ENCODE peak calls at places on chromosomes 4 and X, in nine cellular contexts. S is NAMALWA, V is AG09309, Y is NCI-H774, B is putamen, Q is Ammon's horn, K is M059J, N is fibroblast of lung, J is foreskin fibroblast. C is an unnamed sample.

GRCh38 chr4:55030606-55031005 is 94.8 kb downstream of the KDR start:
- DNase-seq in S (no peak), V (no peak), Y (no peak), B (no peak), Q (no peak), K (peak; percentile 5), N (no peak), J (no peak), C (no peak)

GRCh38 chr4:84384801-84385582 is 114.1 kb downstream of the NKX6-1 start:
- DNase-seq in S (no peak), V (no peak), Y (no peak), B (no peak), Q (no peak), K (no peak), N (no peak), J (no peak), C (no peak)

GRCh38 chrX:155216940-155217450 is 735 bp downstream of the VBP1 start:
- DNase-seq in S (no peak), V (no peak), Y (no peak), B (peak; percentile 30), Q (peak; percentile 13), K (peak; percentile 46), N (no peak), J (peak; percentile 27), C (peak; percentile 76)

GRCh38 chr4:138090145-138090917 is 151.8 kb downstream of the SLC7A11 start:
- DNase-seq in S (peak; percentile 87), V (peak; percentile 44), Y (peak; percentile 33), B (peak; percentile 72), Q (peak; percentile 84), K (peak; percentile 81), N (peak; percentile 65), J (peak; percentile 89), C (peak; percentile 99)

GRCh38 chrX:154541896-154542722 is 4.5 kb downstream of the G6PD start:
- DNase-seq in S (no peak), V (peak; percentile 76), Y (no peak), B (no peak), Q (peak; percentile 69), K (peak; percentile 98), N (peak; percentile 88), J (peak; percentile 95), C (peak; percentile 79)

GRCh38 chr4:140715121-140715520 is 41.1 kb downstream of the TBC1D9 start:
- DNase-seq in S (no peak), V (no peak), Y (no peak), B (no peak), Q (no peak), K (no peak), N (no peak), J (no peak), C (no peak)

GRCh38 chrX:24259544-24260240 is 54.2 kb downstream of the SUPT20HL2 start:
- DNase-seq in S (peak; percentile 63), V (peak; percentile 52), Y (peak; percentile 8), B (peak; percentile 6), Q (peak; percentile 56), K (peak; percentile 66), N (peak; percentile 63), J (peak; percentile 77), C (peak; percentile 54)

GRCh38 chr4:147735413-147736301 is 3.8 kb downstream of the ARHGAP10 start:
- DNase-seq in S (no peak), V (no peak), Y (no peak), B (no peak), Q (no peak), K (no peak), N (peak; percentile 40), J (no peak), C (no peak)

GRCh38 chr4:142405021-142405991 is 440.8 kb downstream of the INPP4B start:
- DNase-seq in S (peak; percentile 3), V (peak; percentile 67), Y (no peak), B (peak; percentile 34), Q (peak; percentile 70), K (peak; percentile 88), N (peak; percentile 81), J (peak; percentile 89), C (peak; percentile 83)

GRCh38 chr4:4854649-4855292 is 4.7 kb upstream of the MSX1 start:
- DNase-seq in S (no peak), V (no peak), Y (no peak), B (no peak), Q (no peak), K (no peak), N (no peak), J (no peak), C (no peak)

GRCh38 chr4:122666527-122667245 is 45.8 kb upstream of the IL21 start:
- DNase-seq in S (no peak), V (peak; percentile 96), Y (no peak), B (no peak), Q (no peak), K (peak; percentile 93), N (peak; percentile 96), J (peak; percentile 91), C (peak; percentile 17)

GRCh38 chrX:131677655-131678628 is 134.1 kb downstream of the OR13H1 start:
- DNase-seq in S (peak; percentile 47), V (no peak), Y (peak; percentile 19), B (peak; percentile 1), Q (peak; percentile 12), K (peak; percentile 47), N (peak; percentile 15), J (peak; percentile 21), C (peak; percentile 65)

GRCh38 chr4:46442963-46443362 is 53.0 kb upstream of the GABRA2 start:
- DNase-seq in S (no peak), V (no peak), Y (no peak), B (no peak), Q (no peak), K (no peak), N (no peak), J (no peak), C (no peak)

GRCh38 chr4:168811207-168811606 is 198.8 kb downstream of the CBR4 start:
- DNase-seq in S (no peak), V (no peak), Y (no peak), B (no peak), Q (no peak), K (no peak), N (peak; percentile 33), J (no peak), C (no peak)

GRCh38 chr4:147339116-147339515 is 141.8 kb upstream of the EDNRA start:
- DNase-seq in S (no peak), V (no peak), Y (no peak), B (no peak), Q (no peak), K (no peak), N (peak; percentile 67), J (peak; percentile 87), C (no peak)

GRCh38 chr4:162682651-162683050 is 484.0 kb downstream of the NAF1 start:
- DNase-seq in S (no peak), V (no peak), Y (no peak), B (no peak), Q (no peak), K (peak; percentile 29), N (peak; percentile 55), J (no peak), C (no peak)

GRCh38 chrX:107700317-107700774 is 72.0 kb downstream of the PRPS1 start:
- DNase-seq in S (no peak), V (no peak), Y (no peak), B (no peak), Q (peak; percentile 50), K (peak; percentile 67), N (peak; percentile 30), J (peak; percentile 70), C (no peak)

GRCh38 chr4:3657917-3658913 is 108.0 kb upstream of the ADRA2C start:
- DNase-seq in S (no peak), V (peak; percentile 33), Y (no peak), B (no peak), Q (no peak), K (peak; percentile 24), N (peak; percentile 62), J (peak; percentile 90), C (no peak)

GRCh38 chr4:173125216-173125812 is 43.3 kb upstream of the GALNT7 start:
- DNase-seq in S (no peak), V (no peak), Y (no peak), B (no peak), Q (no peak), K (peak; percentile 9), N (peak; percentile 20), J (no peak), C (no peak)

GRCh38 chr4:68288046-68288740 is 42.7 kb upstream of the TMPRSS11B start:
- DNase-seq in S (no peak), V (no peak), Y (no peak), B (no peak), Q (no peak), K (no peak), N (no peak), J (no peak), C (no peak)

GRCh38 chr4:33262809-33263208 is 2542.6 kb downstream of the PCDH7 start:
- DNase-seq in S (no peak), V (peak; percentile 49), Y (no peak), B (no peak), Q (no peak), K (peak; percentile 52), N (peak; percentile 82), J (peak; percentile 78), C (no peak)

GRCh38 chr4:99714179-99714578 is 56.6 kb upstream of the C4orf54 start:
- DNase-seq in S (no peak), V (no peak), Y (no peak), B (no peak), Q (no peak), K (no peak), N (no peak), J (no peak), C (no peak)

GRCh38 chrX:116194649-116195048 is 24.1 kb downstream of the AGTR2 start:
- DNase-seq in S (no peak), V (no peak), Y (no peak), B (no peak), Q (no peak), K (no peak), N (no peak), J (no peak), C (no peak)

GRCh38 chr4:13325744-13326143 is 158.4 kb downstream of the RAB28 start:
- DNase-seq in S (no peak), V (no peak), Y (no peak), B (no peak), Q (no peak), K (no peak), N (no peak), J (no peak), C (no peak)

GRCh38 chr4:82648356-82648755 is 86.6 kb upstream of the TMEM150C start:
- DNase-seq in S (no peak), V (no peak), Y (no peak), B (no peak), Q (no peak), K (peak; percentile 17), N (peak; percentile 49), J (peak; percentile 36), C (no peak)

GRCh38 chr4:66681962-66682361 is 863.3 kb downstream of the CENPC start:
- DNase-seq in S (no peak), V (peak; percentile 20), Y (no peak), B (no peak), Q (no peak), K (peak; percentile 47), N (peak; percentile 86), J (no peak), C (no peak)

GRCh38 chr4:2927696-2928075 is 35.5 kb downstream of the NOP14 start:
- DNase-seq in S (no peak), V (no peak), Y (no peak), B (no peak), Q (no peak), K (no peak), N (no peak), J (no peak), C (no peak)

GRCh38 chr4:180706766-180707165 is 1536.4 kb upstream of the TENM3 start:
- DNase-seq in S (no peak), V (no peak), Y (no peak), B (no peak), Q (no peak), K (no peak), N (peak; percentile 22), J (no peak), C (no peak)

GRCh38 chr4:76850010-76850441 is 47.9 kb downstream of the SOWAHB start:
- DNase-seq in S (no peak), V (peak; percentile 87), Y (no peak), B (no peak), Q (no peak), K (peak; percentile 94), N (peak; percentile 98), J (peak; percentile 91), C (peak; percentile 92)

GRCh38 chr4:39490322-39490721 is 31.5 kb downstream of the LIAS start:
- DNase-seq in S (no peak), V (no peak), Y (no peak), B (no peak), Q (no peak), K (no peak), N (no peak), J (no peak), C (no peak)

GRCh38 chrX:38116706-38117105 is 104.0 kb downstream of the SRPX start:
- DNase-seq in S (no peak), V (no peak), Y (no peak), B (no peak), Q (no peak), K (no peak), N (no peak), J (no peak), C (no peak)